ENCODE peak calls at places on chromosome 18, in nine cellular contexts. I, J, T, C, W, G, X, M and R are unnamed samples.
A peak's percentile ranks its signal among the peaks of the same experiment; 100 is the strongest.

GRCh38 chr18:396251-396555 is 104.3 kb downstream of the COLEC12 start:
- DNase-seq in I (no peak), J (no peak), T (no peak), C (no peak), W (no peak), G (no peak), X (no peak), M (no peak), R (no peak)

GRCh38 chr18:36330435-36331049 is 33.0 kb downstream of the FHOD3 start:
- DNase-seq in I (no peak), J (no peak), T (no peak), C (peak; percentile 24), W (no peak), G (no peak), X (no peak), M (peak; percentile 32), R (no peak)

GRCh38 chr18:35547008-35547605 is 34.4 kb upstream of the GALNT1 start:
- DNase-seq in I (no peak), J (no peak), T (no peak), C (no peak), W (no peak), G (no peak), X (no peak), M (no peak), R (no peak)

GRCh38 chr18:75167759-75168211 is 41.2 kb downstream of the PTGR3 start:
- DNase-seq in I (peak; percentile 30), J (no peak), T (no peak), C (no peak), W (no peak), G (no peak), X (peak; percentile 10), M (peak; percentile 17), R (no peak)

GRCh38 chr18:11398625-11399024 is 210.8 kb upstream of the SLC35G4 start:
- DNase-seq in I (peak; percentile 15), J (no peak), T (no peak), C (no peak), W (no peak), G (peak; percentile 37), X (no peak), M (peak; percentile 1), R (no peak)

GRCh38 chr18:741931-742512 is 29.6 kb upstream of the ENOSF1 start:
- DNase-seq in I (peak; percentile 72), J (peak; percentile 67), T (peak; percentile 64), C (peak; percentile 8), W (peak; percentile 28), G (peak; percentile 53), X (peak; percentile 27), M (peak; percentile 63), R (peak; percentile 83)

GRCh38 chr18:4400911-4401310 is 54.2 kb downstream of the DLGAP1 start:
- DNase-seq in I (no peak), J (no peak), T (no peak), C (no peak), W (no peak), G (no peak), X (no peak), M (no peak), R (no peak)

GRCh38 chr18:24915547-24915946 is 436.4 kb downstream of the ZNF521 start:
- DNase-seq in I (peak; percentile 62), J (no peak), T (no peak), C (peak; percentile 39), W (no peak), G (no peak), X (peak; percentile 35), M (peak; percentile 75), R (no peak)

GRCh38 chr18:79354350-79354749 is 41.4 kb upstream of the NFATC1 start:
- DNase-seq in I (peak; percentile 18), J (no peak), T (no peak), C (no peak), W (no peak), G (no peak), X (no peak), M (no peak), R (no peak)

GRCh38 chr18:76426738-76427305 is 68.2 kb downstream of the ZNF516 start:
- DNase-seq in I (peak; percentile 43), J (no peak), T (peak; percentile 70), C (no peak), W (peak; percentile 70), G (peak; percentile 88), X (no peak), M (no peak), R (peak; percentile 93)

GRCh38 chr18:42736074-42736473 is 379.4 kb downstream of the RIT2 start:
- DNase-seq in I (no peak), J (no peak), T (no peak), C (no peak), W (no peak), G (no peak), X (no peak), M (no peak), R (peak; percentile 3)

GRCh38 chr18:57807336-57808117 is 4.4 kb upstream of the ATP8B1 start:
- DNase-seq in I (peak; percentile 77), J (no peak), T (no peak), C (no peak), W (no peak), G (no peak), X (peak; percentile 86), M (peak; percentile 82), R (peak; percentile 62)

GRCh38 chr18:50819027-50819726 is 639 bp downstream of the MRO start:
- DNase-seq in I (no peak), J (no peak), T (peak; percentile 16), C (peak; percentile 16), W (peak; percentile 66), G (peak; percentile 90), X (peak; percentile 24), M (no peak), R (peak; percentile 80)

DNA sequence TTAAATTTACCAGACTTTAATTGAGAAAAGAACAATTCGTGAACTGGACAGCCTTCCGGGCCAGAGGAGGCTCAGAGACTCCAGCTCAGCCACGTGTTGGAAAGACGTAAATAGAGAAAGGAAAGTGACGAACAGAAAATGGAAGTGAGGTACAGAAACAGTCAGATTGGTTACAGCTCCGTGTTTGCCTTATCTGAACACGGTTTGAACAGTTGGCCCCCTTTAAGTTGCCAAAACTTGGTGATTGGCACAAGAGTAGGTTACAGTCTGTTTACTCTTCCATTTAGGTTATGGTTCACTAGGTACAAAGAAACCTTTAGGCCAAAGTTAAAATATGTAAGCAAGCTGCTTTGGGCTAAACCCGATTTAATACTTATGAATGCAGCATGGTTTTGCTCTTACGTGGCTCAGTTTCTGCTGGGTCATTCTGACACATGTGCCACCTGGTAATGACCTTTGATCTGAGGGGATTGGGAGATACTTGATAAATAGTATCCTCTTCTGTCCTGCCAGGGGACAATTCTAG is 65.2 kb upstream of the TGIF1 start:
- DNase-seq in I (no peak), J (no peak), T (no peak), C (no peak), W (no peak), G (no peak), X (no peak), M (no peak), R (no peak)
- H2AFZ ChIP-seq in I (no peak overlapping the region), J (no peak overlapping the region), T (peak overlapping the region; percentile 83), C (no peak overlapping the region), W (no peak overlapping the region), G (peak overlapping the region; percentile 83), X (no peak overlapping the region), M (no peak overlapping the region), R (no peak overlapping the region)

GRCh38 chr18:55775972-55776371 is 188.0 kb upstream of the TCF4 start:
- DNase-seq in I (no peak), J (no peak), T (no peak), C (no peak), W (no peak), G (no peak), X (no peak), M (no peak), R (no peak)
- TF ChIP-seq CTCF in I (no peak), J (no peak), T (no peak), C (no peak), W (peak; percentile 33), G (peak; percentile 12), X (no peak), M (no peak), R (peak; percentile 24)

GRCh38 chr18:48009116-48009825 is 78.8 kb upstream of the SMAD2 start:
- DNase-seq in I (no peak), J (no peak), T (no peak), C (no peak), W (no peak), G (no peak), X (no peak), M (no peak), R (no peak)
- H2AFZ ChIP-seq in I (no peak overlapping the region), J (no peak overlapping the region), T (no peak overlapping the region), C (peak overlapping the region; percentile 94), W (no peak overlapping the region), G (peak overlapping the region; percentile 95), X (no peak overlapping the region), M (no peak overlapping the region), R (no peak overlapping the region)

DNA sequence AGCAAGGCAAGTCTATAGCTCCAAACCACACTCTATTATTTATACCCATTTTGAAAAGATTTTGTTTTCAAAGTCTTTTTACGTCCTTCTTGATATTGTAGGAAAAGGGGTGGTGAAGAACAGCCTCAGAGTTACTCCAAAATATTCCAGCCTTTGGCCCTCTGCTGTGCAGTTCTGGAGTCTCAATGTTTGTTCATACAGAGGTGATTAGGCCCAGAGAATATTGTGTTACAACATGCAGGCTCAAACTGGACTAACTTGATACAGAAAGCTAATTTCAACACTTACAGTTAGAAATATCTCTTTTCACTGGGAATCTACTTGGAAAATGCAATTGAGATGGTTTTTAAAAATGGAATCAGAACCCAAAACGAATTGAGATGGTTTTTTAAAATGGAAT is 40.4 kb upstream of the SLC25A52 start:
- DNase-seq in I (no peak), J (no peak), T (no peak), C (no peak), W (no peak), G (no peak), X (no peak), M (no peak), R (no peak)
- TF ChIP-seq CTCF in I (no peak), J (no peak), T (no peak), C (no peak), W (no peak), G (no peak), X (no peak), M (no peak), R (no peak)

GRCh38 chr18:70005580-70005979 is 57.9 kb upstream of the CD226 start:
- DNase-seq in I (no peak), J (no peak), T (no peak), C (no peak), W (no peak), G (no peak), X (no peak), M (no peak), R (no peak)
- H2AFZ ChIP-seq in I (peak overlapping the region; percentile 59), J (no peak overlapping the region), T (no peak overlapping the region), C (no peak overlapping the region), W (no peak overlapping the region), G (no peak overlapping the region), X (no peak overlapping the region), M (no peak overlapping the region), R (peak overlapping the region; percentile 54)

DNA sequence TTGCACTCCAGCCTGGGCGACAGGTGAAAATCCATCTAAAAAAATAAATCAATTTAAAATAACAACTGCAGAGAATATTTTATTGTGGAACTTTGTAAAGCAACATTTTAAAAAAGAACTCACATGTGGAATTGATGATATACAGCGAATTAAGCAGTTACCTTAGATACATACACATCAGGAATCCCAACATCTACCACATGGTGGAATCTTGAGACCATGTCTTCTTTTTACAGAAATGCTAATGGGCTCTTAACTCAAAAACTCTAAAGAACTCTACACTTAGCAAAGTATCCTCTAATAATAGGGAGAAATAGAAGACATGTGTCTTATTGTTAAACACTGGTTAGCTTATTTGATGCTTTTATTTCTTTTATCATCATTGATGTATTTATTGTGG is 373.6 kb downstream of the CDH7 start:
- DNase-seq in I (no peak), J (no peak), T (no peak), C (no peak), W (no peak), G (peak; percentile 56), X (no peak), M (no peak), R (no peak)
- TF ChIP-seq CTCF in I (no peak), J (no peak), T (no peak), C (peak; percentile 18), W (peak; percentile 38), G (peak; percentile 62), X (no peak), M (no peak), R (no peak)